ENCODE peak calls at places on chromosomes 4 and X, in four cellular contexts. U is heart left ventricle, J is right lobe of liver, O is IMR-90. T is an unnamed sample.
A peak's percentile ranks its signal among the peaks of the same experiment; 100 is the strongest.

GRCh38 chr4:159227378-159227777 is 124.5 kb downstream of the RAPGEF2 start:
- ATAC-seq in U (peak; percentile 53), J (peak; percentile 57), O (peak; percentile 7), T (no peak)

GRCh38 chr4:186699298-186699697 is 24.4 kb downstream of the FAT1 start:
- ATAC-seq in U (peak; percentile 49), J (no peak), O (no peak), T (no peak)

GRCh38 chrX:120297923-120298322 is 13.3 kb downstream of the TMEM255A start:
- ATAC-seq in U (no peak), J (peak; percentile 38), O (no peak), T (no peak)

GRCh38 chrX:147781844-147782243 is 129.9 kb upstream of the FMR1 start:
- ATAC-seq in U (no peak), J (no peak), O (no peak), T (no peak)

GRCh38 chr4:3452376-3452775 is 10.6 kb downstream of the HGFAC start:
- ATAC-seq in U (no peak), J (peak; percentile 42), O (no peak), T (no peak)

GRCh38 chr4:17385403-17385802 is 126.5 kb downstream of the QDPR start:
- ATAC-seq in U (no peak), J (peak; percentile 95), O (peak; percentile 83), T (no peak)

GRCh38 chr4:32261196-32261595 is 1541.0 kb downstream of the PCDH7 start:
- ATAC-seq in U (no peak), J (no peak), O (no peak), T (no peak)

GRCh38 chrX:53435997-53436396 is 1.8 kb upstream of the HSD17B10 start:
- ATAC-seq in U (peak; percentile 68), J (peak; percentile 83), O (peak; percentile 58), T (no peak)

GRCh38 chr4:13173974-13174373 is 310.2 kb downstream of the RAB28 start:
- ATAC-seq in U (peak; percentile 92), J (no peak), O (no peak), T (peak; percentile 97)

GRCh38 chr4:37799941-37800554 is 26.4 kb upstream of the PGM2 start:
- ATAC-seq in U (no peak), J (no peak), O (no peak), T (no peak)

GRCh38 chrX:33808636-33809035 is 323.5 kb downstream of the FAM47A start:
- ATAC-seq in U (no peak), J (no peak), O (no peak), T (no peak)

GRCh38 chr4:26140150-26140898 is 180.5 kb upstream of the RBPJ start:
- ATAC-seq in U (no peak), J (no peak), O (peak; percentile 16), T (no peak)

GRCh38 chrX:119488749-119489148 is 20.5 kb downstream of the SLC25A5 start:
- ATAC-seq in U (no peak), J (peak; percentile 84), O (peak; percentile 67), T (no peak)

GRCh38 chrX:130108647-130109428 is 1.5 kb downstream of the ELF4 start:
- ATAC-seq in U (peak; percentile 64), J (peak; percentile 45), O (peak; percentile 14), T (peak; percentile 25)

GRCh38 chrX:100872161-100872560 is 2.0 kb downstream of the NOX1 start:
- ATAC-seq in U (no peak), J (no peak), O (peak; percentile 57), T (no peak)

GRCh38 chrX:21798677-21799219 is 40.7 kb upstream of the MBTPS2 start:
- ATAC-seq in U (peak; percentile 88), J (peak; percentile 72), O (no peak), T (no peak)

GRCh38 chr4:15149842-15150592 is 147.7 kb downstream of the CPEB2 start:
- ATAC-seq in U (peak; percentile 93), J (peak; percentile 89), O (peak; percentile 98), T (peak; percentile 94)

GRCh38 chrX:68936186-68936585 is 107.4 kb downstream of the EFNB1 start:
- ATAC-seq in U (no peak), J (no peak), O (no peak), T (no peak)

GRCh38 chrX:113522814-113523213 is 682.2 kb upstream of the AMOT start:
- ATAC-seq in U (no peak), J (no peak), O (no peak), T (no peak)

GRCh38 chr4:168995537-168996295 is 14.3 kb downstream of the CBR4 start:
- ATAC-seq in U (peak; percentile 78), J (peak; percentile 46), O (peak; percentile 27), T (no peak)

GRCh38 chr4:156294577-156294976 is 340.9 kb upstream of the CTSO start:
- ATAC-seq in U (no peak), J (peak; percentile 47), O (peak; percentile 70), T (no peak)

GRCh38 chr4:84511703-84512102 is 12.6 kb upstream of the NKX6-1 start:
- ATAC-seq in U (no peak), J (no peak), O (no peak), T (no peak)

GRCh38 chrX:56726609-56727008 is 2.4 kb upstream of the NBDY start:
- ATAC-seq in U (no peak), J (peak; percentile 76), O (no peak), T (no peak)

GRCh38 chrX:40778861-40779575 is 43.7 kb upstream of the MED14 start:
- ATAC-seq in U (no peak), J (no peak), O (no peak), T (no peak)

GRCh38 chr4:845836-846251 is 19.9 kb upstream of the CPLX1 start:
- ATAC-seq in U (no peak), J (no peak), O (peak; percentile 48), T (no peak)

GRCh38 chr4:23135792-23136645 is 443.3 kb downstream of the GBA3 start:
- ATAC-seq in U (no peak), J (no peak), O (peak; percentile 46), T (no peak)

GRCh38 chr4:26126135-26126718 is 194.6 kb upstream of the RBPJ start:
- ATAC-seq in U (no peak), J (no peak), O (no peak), T (no peak)

GRCh38 chr4:153222790-153223417 is 18.7 kb downstream of the TRIM2 start:
- ATAC-seq in U (peak; percentile 81), J (peak; percentile 95), O (peak; percentile 66), T (peak; percentile 76)
- TF ChIP-seq POLR2A in U (no peak), J (peak; percentile 75), O (no peak), T (no peak)

DNA sequence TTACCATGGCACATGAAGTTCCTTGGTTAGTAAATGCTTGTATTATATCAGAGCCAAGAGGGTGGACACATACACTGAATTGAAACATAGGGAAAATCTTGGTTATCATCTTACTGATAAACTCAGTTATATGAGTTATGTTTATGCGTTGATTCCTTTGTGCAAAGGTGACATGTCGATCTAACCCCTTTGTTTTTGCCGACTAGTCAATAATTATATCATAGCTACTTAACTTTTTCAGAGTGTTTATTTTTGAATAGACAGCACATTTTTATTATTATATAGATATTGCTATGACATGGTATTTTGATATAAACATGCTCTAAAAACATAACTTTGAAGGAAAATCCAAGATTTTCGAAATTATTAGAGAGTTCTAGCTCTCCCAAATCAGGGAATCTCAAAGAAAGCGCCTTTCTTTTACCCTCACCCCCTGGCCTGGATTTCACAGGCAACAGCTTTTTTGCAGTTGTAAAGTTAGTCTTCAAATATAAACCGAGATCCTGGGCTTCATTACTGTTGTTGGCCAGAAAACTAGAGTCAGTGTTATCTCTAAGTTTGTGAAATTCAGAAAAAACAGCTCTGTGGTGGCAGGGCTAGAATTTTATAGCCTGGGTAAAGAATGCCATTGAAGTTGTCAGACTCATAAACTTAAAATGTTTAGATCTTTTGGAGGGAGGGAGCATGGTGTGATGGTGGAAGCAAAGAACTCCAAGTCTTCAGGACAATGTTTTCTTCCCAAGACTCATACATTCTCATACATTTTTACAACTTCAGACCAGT is 45.8 kb upstream of the PITX2 start:
- ATAC-seq in U (no peak), J (no peak), O (no peak), T (no peak)
- H3K4me1 ChIP-seq in U (no peaks in the 10 kb centered on the region), J (no peaks in the 10 kb centered on the region), O (peaks cover 3% of the 10 kb centered on the region), T (no peaks in the 10 kb centered on the region)

DNA sequence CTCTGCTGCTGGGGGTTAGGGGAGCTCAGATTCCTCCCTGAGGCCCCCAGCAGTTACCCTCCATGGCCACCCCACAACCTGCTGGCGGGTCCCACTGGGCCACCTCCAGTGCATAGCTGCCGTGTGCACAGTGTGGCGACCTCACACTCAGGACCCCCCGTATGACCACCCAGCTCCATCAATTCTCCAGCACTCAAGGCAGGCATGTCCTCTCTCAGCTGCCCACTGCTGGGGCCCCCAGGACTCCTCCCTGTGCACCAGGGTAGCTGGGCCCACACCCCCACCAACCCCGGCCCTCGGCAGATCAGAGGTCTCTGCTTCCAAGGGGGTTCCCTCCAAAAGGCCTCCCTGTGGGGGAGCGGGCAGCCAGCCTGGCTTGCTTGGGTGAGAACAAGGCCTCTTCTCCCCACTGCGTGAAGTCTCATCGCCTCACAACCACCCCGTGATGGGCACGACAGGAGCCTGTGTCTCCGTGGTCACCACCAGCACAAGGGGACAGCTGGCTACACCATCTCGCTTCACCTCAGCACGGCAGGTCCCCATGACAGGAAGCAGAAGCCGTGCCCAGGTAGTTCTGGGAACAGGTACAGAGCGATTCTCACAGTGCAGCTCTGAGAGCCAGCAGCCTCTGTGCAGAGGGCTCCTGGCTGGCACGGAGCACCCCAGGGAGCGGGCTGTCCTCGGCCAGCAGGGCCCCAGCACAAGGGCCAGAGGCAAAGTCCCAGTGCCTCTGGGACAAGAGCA is 4.6 kb upstream of the HAUS3 start:
- ATAC-seq in U (no peak), J (no peak), O (no peak), T (no peak)
- TF ChIP-seq POLR2A in U (no peak), J (no peak), O (no peak), T (no peak)

GRCh38 chr4:57080781-57081650 is 29.2 kb downstream of the IGFBP7 start:
- ATAC-seq in U (peak; percentile 55), J (peak; percentile 85), O (peak; percentile 83), T (peak; percentile 70)
- H3K4me1 ChIP-seq in U (peaks cover 20% of the 10 kb centered on the region), J (no peaks in the 10 kb centered on the region), O (peaks cover 23% of the 10 kb centered on the region), T (peaks cover 69% of the 10 kb centered on the region)

GRCh38 chrX:71095971-71096701 is 485 bp downstream of the FOXO4 start:
- ATAC-seq in U (peak; percentile 78), J (peak; percentile 73), O (peak; percentile 66), T (peak; percentile 66)
- TF ChIP-seq POLR2A in U (no peak), J (no peak), O (no peak), T (no peak)

GRCh38 chr4:8194306-8195242 is 4.5 kb upstream of the SH3TC1 start:
- ATAC-seq in U (no peak), J (no peak), O (no peak), T (no peak)

GRCh38 chr4:8195841-8196460 is 3.1 kb upstream of the SH3TC1 start:
- ATAC-seq in U (no peak), J (no peak), O (no peak), T (no peak)

GRCh38 chr4:8192748-8193738 is 6.0 kb upstream of the SH3TC1 start:
- ATAC-seq in U (no peak), J (peak; percentile 46), O (peak; percentile 56), T (no peak)

GRCh38 chr4:8197521-8197920 is 1.6 kb upstream of the SH3TC1 start:
- ATAC-seq in U (no peak), J (no peak), O (no peak), T (no peak)

GRCh38 chr4:8195431-8195830 is 3.7 kb upstream of the SH3TC1 start:
- ATAC-seq in U (no peak), J (no peak), O (no peak), T (no peak)
- H3K4me1 ChIP-seq in U (peaks cover 38% of the 10 kb centered on the region), J (peaks cover 6% of the 10 kb centered on the region), O (peaks cover 11% of the 10 kb centered on the region), T (no peaks in the 10 kb centered on the region)